ENCODE peak calls at places on chromosome X, in ten cellular contexts. H is astrocyte; U is mesendoderm; E is CD4-positive, alpha-beta memory T cell; F is prostate gland; K is OCI-LY7; R is lower lobe of right lung; Q is upper lobe of left lung; Z is fibroblast of lung; L is tibial artery. N is an unnamed sample.

GRCh38 chrX:20595928-20596550 is 329.3 kb upstream of the RPS6KA3 start:
- DNase-seq in H (peak; percentile 31), U (peak; percentile 1), E (no peak), F (no peak), K (no peak), R (no peak), Q (no peak), Z (peak; percentile 54), L (no peak), N (peak; percentile 18)

GRCh38 chrX:46713672-46714487 is 45.0 kb downstream of the SLC9A7 start:
- DNase-seq in H (peak; percentile 61), U (no peak), E (no peak), F (no peak), K (no peak), R (no peak), Q (no peak), Z (no peak), L (no peak), N (no peak)

GRCh38 chrX:11665144-11666040 is at the start of gene ARHGAP6:
- DNase-seq in H (peak; percentile 40), U (peak; percentile 77), E (no peak), F (no peak), K (no peak), R (peak; percentile 33), Q (peak; percentile 21), Z (peak; percentile 77), L (peak; percentile 68), N (peak; percentile 83)

GRCh38 chrX:48833531-48834138 is 1.8 kb downstream of the PCSK1N start:
- DNase-seq in H (no peak), U (no peak), E (no peak), F (no peak), K (no peak), R (no peak), Q (no peak), Z (peak; percentile 7), L (no peak), N (no peak)

GRCh38 chrX:39152106-39152649 is 350.9 kb downstream of the MID1IP1 start:
- DNase-seq in H (no peak), U (peak; percentile 90), E (no peak), F (no peak), K (peak; percentile 51), R (peak; percentile 59), Q (peak; percentile 42), Z (no peak), L (no peak), N (peak; percentile 58)

GRCh38 chrX:133985164-133986007 is at the start of gene GPC3:
- DNase-seq in H (no peak), U (peak; percentile 81), E (peak; percentile 32), F (peak; percentile 19), K (no peak), R (peak; percentile 41), Q (no peak), Z (peak; percentile 33), L (no peak), N (peak; percentile 70)

GRCh38 chrX:21840199-21840557 is 761 bp downstream of the MBTPS2 start:
- DNase-seq in H (peak; percentile 15), U (no peak), E (no peak), F (no peak), K (peak; percentile 24), R (no peak), Q (no peak), Z (no peak), L (no peak), N (no peak)

GRCh38 chrX:75335127-75335458 is 61.2 kb downstream of the UPRT start:
- DNase-seq in H (no peak), U (no peak), E (no peak), F (no peak), K (no peak), R (no peak), Q (no peak), Z (no peak), L (no peak), N (peak; percentile 49)

GRCh38 chrX:129983575-129984131 is 1.2 kb downstream of the BCORL1 start:
- DNase-seq in H (no peak), U (no peak), E (peak; percentile 34), F (no peak), K (no peak), R (peak; percentile 48), Q (peak; percentile 21), Z (no peak), L (peak; percentile 62), N (peak; percentile 23)

GRCh38 chrX:129981752-129982299 is 609 bp upstream of the BCORL1 start:
- DNase-seq in H (no peak), U (no peak), E (no peak), F (no peak), K (no peak), R (no peak), Q (no peak), Z (no peak), L (peak; percentile 61), N (peak; percentile 61)

GRCh38 chrX:129981207-129981553 is 1.3 kb upstream of the BCORL1 start:
- DNase-seq in H (no peak), U (no peak), E (no peak), F (no peak), K (no peak), R (no peak), Q (no peak), Z (no peak), L (no peak), N (no peak)

GRCh38 chrX:129982300-129983246 is at the start of gene BCORL1:
- DNase-seq in H (peak; percentile 88), U (peak; percentile 96), E (peak; percentile 93), F (peak; percentile 88), K (peak; percentile 88), R (peak; percentile 92), Q (peak; percentile 94), Z (peak; percentile 93), L (peak; percentile 96), N (peak; percentile 95)

DNA sequence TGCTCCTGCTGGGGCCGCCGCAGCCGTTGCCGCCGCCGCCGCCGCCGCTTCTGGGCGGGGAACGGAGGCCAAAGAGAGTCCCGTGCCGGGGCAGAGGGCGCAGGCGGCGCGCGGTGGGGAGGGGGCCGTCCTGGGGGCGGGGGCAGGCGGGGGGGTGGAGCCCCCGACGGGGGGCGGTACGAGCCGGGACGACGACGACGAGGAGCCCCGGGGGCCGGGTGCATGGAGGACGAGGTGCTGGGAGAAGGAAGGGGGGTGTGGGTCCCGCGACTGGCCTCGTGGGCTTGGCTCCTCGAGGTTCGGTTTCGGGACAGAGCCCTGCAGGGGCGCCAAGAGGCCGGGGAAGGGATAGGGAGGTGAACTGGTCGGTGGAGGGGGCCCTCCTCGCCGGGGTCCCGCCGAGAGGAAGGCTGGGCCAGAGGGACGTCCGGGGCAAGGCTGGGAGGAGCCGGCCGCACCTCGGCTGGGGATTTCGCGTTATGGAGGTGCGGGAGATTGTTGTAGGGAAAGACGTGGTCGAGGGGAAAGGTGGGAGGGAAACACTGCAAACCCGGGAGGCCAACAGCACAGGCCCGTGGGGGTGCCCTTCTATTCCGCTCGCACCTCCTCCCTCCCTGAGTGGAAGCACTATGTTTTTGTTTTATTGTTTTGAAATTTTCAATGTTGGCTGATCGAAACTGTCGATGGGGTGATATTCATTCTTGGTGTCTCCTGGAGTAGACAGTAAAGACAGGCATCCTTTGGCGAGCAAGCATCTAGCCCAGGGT is 1.9 kb downstream of the BCORL1 start:
- DNase-seq in H (no peak), U (no peak), E (peak; percentile 63), F (no peak), K (peak; percentile 14), R (peak; percentile 58), Q (peak; percentile 33), Z (no peak), L (peak; percentile 64), N (peak; percentile 64)
- H3K27ac ChIP-seq in H (no peak overlapping the region), U (no peak overlapping the region), E (no peak overlapping the region), F (no peak overlapping the region), K (no peak overlapping the region), R (no peak overlapping the region), Q (no peak overlapping the region), Z (no peak overlapping the region), L (peak overlapping the region; percentile 56), N (no peak overlapping the region)

GRCh38 chrX:53440631-53441517 is 6.7 kb upstream of the HSD17B10 start:
- DNase-seq in H (peak; percentile 30), U (no peak), E (peak; percentile 36), F (peak; percentile 52), K (no peak), R (peak; percentile 63), Q (peak; percentile 83), Z (peak; percentile 73), L (peak; percentile 86), N (peak; percentile 80)
- H3K27ac ChIP-seq in H (peak overlapping the region; percentile 26), U (no peak overlapping the region), E (no peak overlapping the region), F (peak overlapping the region; percentile 56), K (no peak overlapping the region), R (peak overlapping the region; percentile 73), Q (peak overlapping the region; percentile 65), Z (peak overlapping the region; percentile 64), L (peak overlapping the region; percentile 41), N (peak overlapping the region; percentile 48)

GRCh38 chrX:68833448-68833805 is 4.6 kb downstream of the EFNB1 start:
- DNase-seq in H (no peak), U (no peak), E (no peak), F (no peak), K (no peak), R (no peak), Q (peak; percentile 7), Z (no peak), L (no peak), N (no peak)
- H3K27ac ChIP-seq in H (no peak overlapping the region), U (no peak overlapping the region), E (no peak overlapping the region), F (no peak overlapping the region), K (no peak overlapping the region), R (no peak overlapping the region), Q (no peak overlapping the region), Z (no peak overlapping the region), L (no peak overlapping the region), N (no peak overlapping the region)

GRCh38 chrX:2327423-2327822 is 173.4 kb downstream of the DHRSX start:
- DNase-seq in H (no peak), U (no peak), E (no peak), F (no peak), K (no peak), R (no peak), Q (no peak), Z (no peak), L (no peak), N (no peak)

GRCh38 chrX:2320580-2321327 is 180.0 kb downstream of the DHRSX start:
- DNase-seq in H (no peak), U (peak; percentile 8), E (no peak), F (peak; percentile 27), K (no peak), R (peak; percentile 79), Q (peak; percentile 87), Z (peak; percentile 88), L (no peak), N (peak; percentile 45)

GRCh38 chrX:2325076-2325784 is 175.5 kb downstream of the DHRSX start:
- DNase-seq in H (peak; percentile 94), U (no peak), E (no peak), F (peak; percentile 5), K (no peak), R (peak; percentile 55), Q (peak; percentile 90), Z (peak; percentile 86), L (peak; percentile 78), N (peak; percentile 90)

GRCh38 chrX:2321411-2321810 is 179.4 kb downstream of the DHRSX start:
- DNase-seq in H (no peak), U (no peak), E (no peak), F (no peak), K (no peak), R (no peak), Q (no peak), Z (no peak), L (no peak), N (no peak)

DNA sequence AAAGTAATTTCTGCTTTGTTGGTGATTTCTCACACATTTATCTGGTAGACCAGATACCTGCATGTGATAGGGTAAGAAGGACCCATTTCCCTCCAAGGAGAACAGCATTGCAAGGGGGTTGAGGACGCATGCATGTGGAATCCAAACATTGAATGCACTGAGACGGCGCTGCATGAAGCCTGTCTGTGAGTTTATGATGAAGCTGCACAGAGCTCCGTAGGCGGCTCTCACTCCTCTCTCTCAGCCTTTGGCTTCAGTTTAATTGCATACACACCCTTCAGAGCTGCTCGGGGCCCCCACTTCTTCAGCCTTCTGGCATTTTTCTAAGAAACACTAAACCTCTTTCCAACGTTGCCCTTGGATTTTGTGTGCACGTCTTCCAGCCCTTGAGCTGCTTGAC is 176.7 kb downstream of the DHRSX start:
- DNase-seq in H (no peak), U (no peak), E (no peak), F (no peak), K (no peak), R (no peak), Q (no peak), Z (no peak), L (no peak), N (no peak)
- H3K27ac ChIP-seq in H (no peak overlapping the region), U (no peak overlapping the region), E (no peak overlapping the region), F (no peak overlapping the region), K (no peak overlapping the region), R (no peak overlapping the region), Q (no peak overlapping the region), Z (no peak overlapping the region), L (no peak overlapping the region), N (no peak overlapping the region)

N was measured in right cardiac atrium.